ENCODE peak calls at places on chromosomes 4 and X, in four cellular contexts. L, T, O and Z are unnamed samples.
A peak's percentile ranks its signal among the peaks of the same experiment; 100 is the strongest.

GRCh38 chrX:153885968-153886903 is at the start of gene L1CAM:
- DNase-seq in L (no peak), T (no peak), O (no peak), Z (no peak)

GRCh38 chr4:88457307-88458090 is 580 bp downstream of the HERC5 start:
- DNase-seq in L (peak; percentile 34), T (peak; percentile 6), O (peak; percentile 12), Z (no peak)

GRCh38 chr4:87270144-87270543 is 49.7 kb upstream of the KLHL8 start:
- DNase-seq in L (peak; percentile 81), T (peak; percentile 12), O (peak; percentile 15), Z (peak; percentile 2)

GRCh38 chr4:139934336-139934735 is 219.6 kb downstream of the MAML3 start:
- DNase-seq in L (peak; percentile 27), T (peak; percentile 43), O (no peak), Z (peak; percentile 78)

GRCh38 chrX:45623266-45623665 is 422.6 kb upstream of the DIPK2B start:
- DNase-seq in L (peak; percentile 88), T (no peak), O (no peak), Z (no peak)

GRCh38 chr4:67292649-67293048 is 252.7 kb downstream of the CENPC start:
- DNase-seq in L (no peak), T (no peak), O (no peak), Z (no peak)

GRCh38 chr4:53748328-53748772 is 157.1 kb upstream of the LNX1 start:
- DNase-seq in L (peak; percentile 11), T (peak; percentile 1), O (no peak), Z (no peak)

GRCh38 chr4:165201806-165202205 is 5.6 kb upstream of the KLHL2 start:
- DNase-seq in L (no peak), T (no peak), O (no peak), Z (no peak)

GRCh38 chr4:13907255-13907751 is 279.8 kb upstream of the BOD1L1 start:
- DNase-seq in L (peak; percentile 98), T (no peak), O (no peak), Z (no peak)

GRCh38 chrX:44314259-44314734 is 29.2 kb downstream of the EFHC2 start:
- DNase-seq in L (peak; percentile 44), T (no peak), O (no peak), Z (no peak)

GRCh38 chr4:25919676-25920075 is 5.7 kb downstream of the SMIM20 start:
- DNase-seq in L (no peak), T (no peak), O (no peak), Z (no peak)

GRCh38 chrX:41471786-41472185 is 24.6 kb downstream of the NYX start:
- DNase-seq in L (no peak), T (no peak), O (no peak), Z (no peak)

GRCh38 chr4:182493377-182493776 is 250.2 kb downstream of the TENM3 start:
- DNase-seq in L (no peak), T (no peak), O (no peak), Z (no peak)

GRCh38 chrX:14051416-14051815 is 21.7 kb upstream of the GEMIN8 start:
- DNase-seq in L (no peak), T (peak; percentile 77), O (no peak), Z (peak; percentile 52)

GRCh38 chr4:88527787-88528186 is 4.2 kb upstream of the PYURF start:
- DNase-seq in L (no peak), T (no peak), O (no peak), Z (no peak)

GRCh38 chr4:106266201-106266600 is 49.8 kb downstream of the TBCK start:
- DNase-seq in L (peak; percentile 86), T (peak; percentile 33), O (no peak), Z (peak; percentile 4)